ENCODE peak calls at places on chromosome 15, in five cellular contexts. I is NCI-H510A treated with DMSO at 0.1 percent for 48 hours, S is germinal center, C is PC-3, Y is left cardiac atrium. W is an unnamed sample.

GRCh38 chr15:39054128-39054732 is 489.6 kb upstream of the RASGRP1 start:
- DNase-seq in Y (no peak), C (no peak), S (no peak), I (no peak), W (no peak)

GRCh38 chr15:84653910-84654688 is at the start of gene WDR73:
- DNase-seq in C (peak; percentile 93), Y (peak; percentile 97), I (peak; percentile 48), S (peak; percentile 89), W (peak; percentile 70)

GRCh38 chr15:58568157-58568571 is 136.4 kb downstream of the LIPC start:
- DNase-seq in S (no peak), C (peak; percentile 3), Y (peak; percentile 48), I (no peak), W (no peak)

GRCh38 chr15:64151727-64152506 is at the start of gene SNX22:
- DNase-seq in I (no peak), C (no peak), Y (no peak), S (peak; percentile 69), W (no peak)

GRCh38 chr15:77420610-77421369 is at the start of gene HMG20A:
- DNase-seq in C (peak; percentile 70), Y (peak; percentile 68), I (peak; percentile 61), S (peak; percentile 76), W (peak; percentile 84)

GRCh38 chr15:95549168-95549738 is 781.2 kb upstream of the NR2F2 start:
- DNase-seq in I (no peak), Y (no peak), S (no peak), C (no peak), W (no peak)

GRCh38 chr15:60994842-60995495 is 234.1 kb downstream of the RORA start:
- DNase-seq in Y (no peak), S (no peak), C (no peak), I (no peak), W (no peak)

GRCh38 chr15:60751985-60752952 is 273.3 kb upstream of the ICE2 start:
- DNase-seq in C (no peak), S (no peak), Y (peak; percentile 48), I (no peak), W (no peak)

GRCh38 chr15:44427756-44428724 is 611 bp downstream of the CTDSPL2 start:
- DNase-seq in Y (no peak), I (peak; percentile 49), C (peak; percentile 56), S (peak; percentile 15), W (no peak)

GRCh38 chr15:41975679-41976078 is 3.3 kb upstream of the EHD4 start:
- DNase-seq in S (no peak), I (no peak), Y (no peak), C (no peak), W (no peak)

GRCh38 chr15:69119016-69119415 is 41.4 kb upstream of the GLCE start:
- DNase-seq in I (no peak), Y (no peak), C (no peak), S (no peak), W (no peak)

GRCh38 chr15:59303641-59304433 is 68.8 kb downstream of the MYO1E start:
- DNase-seq in Y (no peak), S (no peak), C (no peak), I (no peak), W (no peak)

GRCh38 chr15:41671656-41672636 is 11.7 kb downstream of the MGA start:
- DNase-seq in C (no peak), S (no peak), Y (no peak), I (no peak), W (no peak)

GRCh38 chr15:51924146-51925068 is 47.2 kb downstream of the LEO1 start:
- DNase-seq in Y (no peak), I (peak; percentile 19), C (no peak), S (no peak), W (no peak)

GRCh38 chr15:47586653-47587224 is 130.6 kb upstream of the SEMA6D start:
- DNase-seq in I (peak; percentile 13), Y (peak; percentile 37), S (no peak), C (peak; percentile 21), W (no peak)

GRCh38 chr15:64902863-64903262 is 8.8 kb upstream of the ANKDD1A start:
- DNase-seq in C (no peak), S (no peak), I (no peak), Y (no peak), W (no peak)

GRCh38 chr15:67086650-67086941 is 21.2 kb downstream of the SMAD3 start:
- DNase-seq in S (no peak), Y (no peak), C (no peak), I (no peak), W (no peak)

GRCh38 chr15:51621917-51622268 is 678 bp downstream of the DMXL2 start:
- DNase-seq in C (peak; percentile 46), S (peak; percentile 51), Y (peak; percentile 53), I (peak; percentile 45), W (peak; percentile 72)

GRCh38 chr15:90188914-90189748 is 12.0 kb upstream of the SEMA4B start:
- DNase-seq in Y (no peak), S (no peak), I (no peak), C (no peak), W (no peak)

GRCh38 chr15:92113832-92114231 is 260.3 kb downstream of the SLCO3A1 start:
- DNase-seq in C (no peak), I (no peak), S (no peak), Y (no peak), W (no peak)

GRCh38 chr15:65787260-65787659 is 4.8 kb downstream of the DENND4A start:
- DNase-seq in I (no peak), Y (no peak), S (no peak), C (no peak), W (no peak)

GRCh38 chr15:96158938-96159337 is 171.6 kb upstream of the NR2F2 start:
- DNase-seq in C (no peak), S (no peak), I (no peak), Y (no peak), W (no peak)

GRCh38 chr15:57485869-57486268 is 105.8 kb upstream of the MYZAP start:
- DNase-seq in C (peak; percentile 90), Y (peak; percentile 44), I (no peak), S (no peak), W (peak; percentile 68)

GRCh38 chr15:42104095-42104891 is 9.9 kb upstream of the PLA2G4D start:
- DNase-seq in Y (no peak), C (no peak), I (no peak), S (no peak), W (no peak)

GRCh38 chr15:51368751-51369450 is 27.4 kb downstream of the GLDN start:
- DNase-seq in S (no peak), I (no peak), Y (no peak), C (peak; percentile 86), W (no peak)

GRCh38 chr15:38670142-38671002 is 105.8 kb upstream of the RASGRP1 start:
- DNase-seq in C (no peak), S (peak; percentile 53), I (no peak), Y (no peak), W (no peak)

GRCh38 chr15:58117619-58118018 is 20.6 kb upstream of the AQP9 start:
- DNase-seq in I (no peak), S (no peak), C (no peak), Y (no peak), W (no peak)

GRCh38 chr15:91424001-91424400 is 323.9 kb downstream of the SV2B start:
- DNase-seq in S (no peak), Y (no peak), C (no peak), I (no peak), W (no peak)

GRCh38 chr15:26720546-26720945 is 52.3 kb downstream of the GABRB3 start:
- DNase-seq in I (no peak), Y (no peak), S (no peak), C (no peak), W (no peak)

GRCh38 chr15:84588053-84588874 is 12.5 kb upstream of the ZSCAN2 start:
- DNase-seq in Y (peak; percentile 91), S (peak; percentile 94), I (peak; percentile 72), C (peak; percentile 91), W (peak; percentile 70)